ENCODE peak calls at places on chromosomes 5 and 9, in five cellular contexts. E is activated naive CD8-positive, alpha-beta T cell treated with anti-CD3 and anti-CD28 coated beads, Interleukin-2, amount 50 U/mL, for 24 hours; Y is brain microvascular endothelial cell; X is Right ventricle myocardium superior; A is mesothelial cell of epicardium. O is an unnamed sample.

GRCh38 chr5:31096238-31096865 is 97.1 kb upstream of the CDH6 start:
- DNase-seq in X (no peak), E (no peak), A (no peak), Y (peak; percentile 78), O (no peak)

GRCh38 chr9:113493080-113493615 is 29.6 kb downstream of the RGS3 start:
- DNase-seq in E (no peak), X (no peak), Y (no peak), A (no peak), O (no peak)

GRCh38 chr9:127187231-127187956 is 65.0 kb upstream of the ANGPTL2 start:
- DNase-seq in Y (peak; percentile 97), E (no peak), A (no peak), X (peak; percentile 70), O (peak; percentile 60)

GRCh38 chr9:81685763-81686613 is 3.4 kb downstream of the TLE1 start:
- DNase-seq in X (no peak), E (no peak), A (no peak), Y (peak; percentile 27), O (no peak)

GRCh38 chr5:56561-57290 is 35.2 kb upstream of the PLEKHG4B start:
- DNase-seq in E (no peak), Y (peak; percentile 35), A (no peak), X (no peak), O (no peak)

GRCh38 chr5:96432245-96433065 is 593 bp downstream of the PCSK1 start:
- DNase-seq in E (no peak), X (no peak), Y (no peak), A (no peak), O (no peak)

GRCh38 chr5:68872088-68872842 is 221.5 kb upstream of the SLC30A5 start:
- DNase-seq in E (no peak), A (no peak), Y (no peak), X (no peak), O (no peak)

GRCh38 chr9:132237481-132237880 is 75.6 kb downstream of the NTNG2 start:
- DNase-seq in X (no peak), A (no peak), Y (no peak), E (no peak), O (no peak)

GRCh38 chr9:131062979-131063378 is 33.4 kb upstream of the AIF1L start:
- DNase-seq in Y (no peak), X (no peak), E (no peak), A (no peak), O (no peak)

GRCh38 chr5:17895296-17896058 is 261.2 kb downstream of the TAF11L14 start:
- DNase-seq in E (no peak), A (no peak), X (no peak), Y (no peak), O (no peak)

GRCh38 chr5:140150201-140150600 is 24.5 kb downstream of the IGIP start:
- DNase-seq in Y (no peak), A (no peak), E (no peak), X (no peak), O (no peak)

GRCh38 chr5:36657563-36657995 is 51.2 kb downstream of the SLC1A3 start:
- DNase-seq in A (no peak), E (no peak), X (peak; percentile 57), Y (peak; percentile 99), O (peak; percentile 66)

O was measured in left lung.